ENCODE peak calls at places on chromosomes 3 and 15, in nine cellular contexts. One of them, this sample, is unnamed.

GRCh38 chr3:196941846-196942225 is 492 bp downstream of the NCBP2 start:
- DNase-seq in activated CD4-positive, alpha-beta memory T cell treated with anti-CD3 and anti-CD28 coated beads, Interleukin-2, amount 10 ng/mL, durations not matched to agents 7 days and 5 days: peak
- DNase-seq in sciatic nerve: peak
- DNase-seq in stimulated activated CD8-positive, alpha-beta memory T cell treated with anti-CD3 and anti-CD28 coated beads, Interleukin-12 subunit alpha, Interleukin-12 subunit beta, amount 100 ng/mL, for 1 hour: peak
- DNase-seq in fibroblast of pulmonary artery: peak
- DNase-seq in NCI-H774: peak
- DNase-seq in activated CD4-positive, alpha-beta T cell treated with anti-CD3 and anti-CD28 coated beads, Interleukin-2, amount 10 ng/mL, durations not matched to agents 7 days and 5 days: peak
- DNase-seq in amniotic stem cell: peak
- DNase-seq in dorsolateral prefrontal cortex: peak
- DNase-seq in this sample: peak

GRCh38 chr3:29683306-29683993 is 402.6 kb downstream of the RBMS3 start:
- DNase-seq in activated CD4-positive, alpha-beta memory T cell treated with anti-CD3 and anti-CD28 coated beads, Interleukin-2, amount 10 ng/mL, durations not matched to agents 7 days and 5 days: no peak
- DNase-seq in sciatic nerve: no peak
- DNase-seq in stimulated activated CD8-positive, alpha-beta memory T cell treated with anti-CD3 and anti-CD28 coated beads, Interleukin-12 subunit alpha, Interleukin-12 subunit beta, amount 100 ng/mL, for 1 hour: no peak
- DNase-seq in fibroblast of pulmonary artery: peak
- DNase-seq in NCI-H774: no peak
- DNase-seq in activated CD4-positive, alpha-beta T cell treated with anti-CD3 and anti-CD28 coated beads, Interleukin-2, amount 10 ng/mL, durations not matched to agents 7 days and 5 days: no peak
- DNase-seq in amniotic stem cell: no peak
- DNase-seq in dorsolateral prefrontal cortex: no peak
- DNase-seq in this sample: no peak

GRCh38 chr3:149964296-149964695 is 6.4 kb downstream of the PFN2 start:
- DNase-seq in activated CD4-positive, alpha-beta memory T cell treated with anti-CD3 and anti-CD28 coated beads, Interleukin-2, amount 10 ng/mL, durations not matched to agents 7 days and 5 days: no peak
- DNase-seq in sciatic nerve: no peak
- DNase-seq in stimulated activated CD8-positive, alpha-beta memory T cell treated with anti-CD3 and anti-CD28 coated beads, Interleukin-12 subunit alpha, Interleukin-12 subunit beta, amount 100 ng/mL, for 1 hour: no peak
- DNase-seq in fibroblast of pulmonary artery: peak
- DNase-seq in NCI-H774: no peak
- DNase-seq in activated CD4-positive, alpha-beta T cell treated with anti-CD3 and anti-CD28 coated beads, Interleukin-2, amount 10 ng/mL, durations not matched to agents 7 days and 5 days: no peak
- DNase-seq in amniotic stem cell: no peak
- DNase-seq in dorsolateral prefrontal cortex: peak
- DNase-seq in this sample: no peak

GRCh38 chr15:101045236-101045646 is 126.1 kb downstream of the LRRK1 start:
- DNase-seq in activated CD4-positive, alpha-beta memory T cell treated with anti-CD3 and anti-CD28 coated beads, Interleukin-2, amount 10 ng/mL, durations not matched to agents 7 days and 5 days: no peak
- DNase-seq in sciatic nerve: peak
- DNase-seq in stimulated activated CD8-positive, alpha-beta memory T cell treated with anti-CD3 and anti-CD28 coated beads, Interleukin-12 subunit alpha, Interleukin-12 subunit beta, amount 100 ng/mL, for 1 hour: no peak
- DNase-seq in fibroblast of pulmonary artery: peak
- DNase-seq in NCI-H774: no peak
- DNase-seq in activated CD4-positive, alpha-beta T cell treated with anti-CD3 and anti-CD28 coated beads, Interleukin-2, amount 10 ng/mL, durations not matched to agents 7 days and 5 days: no peak
- DNase-seq in amniotic stem cell: no peak
- DNase-seq in dorsolateral prefrontal cortex: no peak
- DNase-seq in this sample: no peak

GRCh38 chr3:173700336-173700735 is 302.8 kb downstream of the NLGN1 start:
- DNase-seq in activated CD4-positive, alpha-beta memory T cell treated with anti-CD3 and anti-CD28 coated beads, Interleukin-2, amount 10 ng/mL, durations not matched to agents 7 days and 5 days: no peak
- DNase-seq in sciatic nerve: no peak
- DNase-seq in stimulated activated CD8-positive, alpha-beta memory T cell treated with anti-CD3 and anti-CD28 coated beads, Interleukin-12 subunit alpha, Interleukin-12 subunit beta, amount 100 ng/mL, for 1 hour: no peak
- DNase-seq in fibroblast of pulmonary artery: no peak
- DNase-seq in NCI-H774: no peak
- DNase-seq in activated CD4-positive, alpha-beta T cell treated with anti-CD3 and anti-CD28 coated beads, Interleukin-2, amount 10 ng/mL, durations not matched to agents 7 days and 5 days: no peak
- DNase-seq in amniotic stem cell: no peak
- DNase-seq in dorsolateral prefrontal cortex: no peak
- DNase-seq in this sample: no peak

GRCh38 chr3:123758081-123758564 is 126.0 kb downstream of the MYLK start:
- DNase-seq in activated CD4-positive, alpha-beta memory T cell treated with anti-CD3 and anti-CD28 coated beads, Interleukin-2, amount 10 ng/mL, durations not matched to agents 7 days and 5 days: no peak
- DNase-seq in sciatic nerve: no peak
- DNase-seq in stimulated activated CD8-positive, alpha-beta memory T cell treated with anti-CD3 and anti-CD28 coated beads, Interleukin-12 subunit alpha, Interleukin-12 subunit beta, amount 100 ng/mL, for 1 hour: no peak
- DNase-seq in fibroblast of pulmonary artery: no peak
- DNase-seq in NCI-H774: no peak
- DNase-seq in activated CD4-positive, alpha-beta T cell treated with anti-CD3 and anti-CD28 coated beads, Interleukin-2, amount 10 ng/mL, durations not matched to agents 7 days and 5 days: no peak
- DNase-seq in amniotic stem cell: peak
- DNase-seq in dorsolateral prefrontal cortex: no peak
- DNase-seq in this sample: no peak

GRCh38 chr15:60320365-60320764 is 77.4 kb downstream of the ANXA2 start:
- DNase-seq in activated CD4-positive, alpha-beta memory T cell treated with anti-CD3 and anti-CD28 coated beads, Interleukin-2, amount 10 ng/mL, durations not matched to agents 7 days and 5 days: no peak
- DNase-seq in sciatic nerve: no peak
- DNase-seq in stimulated activated CD8-positive, alpha-beta memory T cell treated with anti-CD3 and anti-CD28 coated beads, Interleukin-12 subunit alpha, Interleukin-12 subunit beta, amount 100 ng/mL, for 1 hour: no peak
- DNase-seq in fibroblast of pulmonary artery: no peak
- DNase-seq in NCI-H774: no peak
- DNase-seq in activated CD4-positive, alpha-beta T cell treated with anti-CD3 and anti-CD28 coated beads, Interleukin-2, amount 10 ng/mL, durations not matched to agents 7 days and 5 days: no peak
- DNase-seq in amniotic stem cell: no peak
- DNase-seq in dorsolateral prefrontal cortex: no peak
- DNase-seq in this sample: no peak

GRCh38 chr15:41207687-41208448 is 22.7 kb downstream of the EXD1 start:
- DNase-seq in activated CD4-positive, alpha-beta memory T cell treated with anti-CD3 and anti-CD28 coated beads, Interleukin-2, amount 10 ng/mL, durations not matched to agents 7 days and 5 days: no peak
- DNase-seq in sciatic nerve: no peak
- DNase-seq in stimulated activated CD8-positive, alpha-beta memory T cell treated with anti-CD3 and anti-CD28 coated beads, Interleukin-12 subunit alpha, Interleukin-12 subunit beta, amount 100 ng/mL, for 1 hour: no peak
- DNase-seq in fibroblast of pulmonary artery: peak
- DNase-seq in NCI-H774: no peak
- DNase-seq in activated CD4-positive, alpha-beta T cell treated with anti-CD3 and anti-CD28 coated beads, Interleukin-2, amount 10 ng/mL, durations not matched to agents 7 days and 5 days: no peak
- DNase-seq in amniotic stem cell: no peak
- DNase-seq in dorsolateral prefrontal cortex: no peak
- DNase-seq in this sample: no peak

GRCh38 chr15:70765504-70766281 is 2.3 kb upstream of the UACA start:
- DNase-seq in activated CD4-positive, alpha-beta memory T cell treated with anti-CD3 and anti-CD28 coated beads, Interleukin-2, amount 10 ng/mL, durations not matched to agents 7 days and 5 days: no peak
- DNase-seq in sciatic nerve: no peak
- DNase-seq in stimulated activated CD8-positive, alpha-beta memory T cell treated with anti-CD3 and anti-CD28 coated beads, Interleukin-12 subunit alpha, Interleukin-12 subunit beta, amount 100 ng/mL, for 1 hour: no peak
- DNase-seq in fibroblast of pulmonary artery: no peak
- DNase-seq in NCI-H774: no peak
- DNase-seq in activated CD4-positive, alpha-beta T cell treated with anti-CD3 and anti-CD28 coated beads, Interleukin-2, amount 10 ng/mL, durations not matched to agents 7 days and 5 days: no peak
- DNase-seq in amniotic stem cell: no peak
- DNase-seq in dorsolateral prefrontal cortex: no peak
- DNase-seq in this sample: no peak

GRCh38 chr3:9500108-9501050 is 53.2 kb downstream of the LHFPL4 start:
- DNase-seq in activated CD4-positive, alpha-beta memory T cell treated with anti-CD3 and anti-CD28 coated beads, Interleukin-2, amount 10 ng/mL, durations not matched to agents 7 days and 5 days: peak
- DNase-seq in sciatic nerve: peak
- DNase-seq in stimulated activated CD8-positive, alpha-beta memory T cell treated with anti-CD3 and anti-CD28 coated beads, Interleukin-12 subunit alpha, Interleukin-12 subunit beta, amount 100 ng/mL, for 1 hour: peak
- DNase-seq in fibroblast of pulmonary artery: peak
- DNase-seq in NCI-H774: no peak
- DNase-seq in activated CD4-positive, alpha-beta T cell treated with anti-CD3 and anti-CD28 coated beads, Interleukin-2, amount 10 ng/mL, durations not matched to agents 7 days and 5 days: peak
- DNase-seq in amniotic stem cell: no peak
- DNase-seq in dorsolateral prefrontal cortex: peak
- DNase-seq in this sample: no peak

GRCh38 chr15:83670628-83671027 is 16.7 kb downstream of the ADAMTSL3 start:
- DNase-seq in activated CD4-positive, alpha-beta memory T cell treated with anti-CD3 and anti-CD28 coated beads, Interleukin-2, amount 10 ng/mL, durations not matched to agents 7 days and 5 days: no peak
- DNase-seq in sciatic nerve: no peak
- DNase-seq in stimulated activated CD8-positive, alpha-beta memory T cell treated with anti-CD3 and anti-CD28 coated beads, Interleukin-12 subunit alpha, Interleukin-12 subunit beta, amount 100 ng/mL, for 1 hour: no peak
- DNase-seq in fibroblast of pulmonary artery: no peak
- DNase-seq in NCI-H774: no peak
- DNase-seq in activated CD4-positive, alpha-beta T cell treated with anti-CD3 and anti-CD28 coated beads, Interleukin-2, amount 10 ng/mL, durations not matched to agents 7 days and 5 days: no peak
- DNase-seq in amniotic stem cell: no peak
- DNase-seq in dorsolateral prefrontal cortex: no peak
- DNase-seq in this sample: no peak

GRCh38 chr3:115627180-115628074 is 4.1 kb downstream of the GAP43 start:
- DNase-seq in activated CD4-positive, alpha-beta memory T cell treated with anti-CD3 and anti-CD28 coated beads, Interleukin-2, amount 10 ng/mL, durations not matched to agents 7 days and 5 days: no peak
- DNase-seq in sciatic nerve: no peak
- DNase-seq in stimulated activated CD8-positive, alpha-beta memory T cell treated with anti-CD3 and anti-CD28 coated beads, Interleukin-12 subunit alpha, Interleukin-12 subunit beta, amount 100 ng/mL, for 1 hour: no peak
- DNase-seq in fibroblast of pulmonary artery: no peak
- DNase-seq in NCI-H774: no peak
- DNase-seq in activated CD4-positive, alpha-beta T cell treated with anti-CD3 and anti-CD28 coated beads, Interleukin-2, amount 10 ng/mL, durations not matched to agents 7 days and 5 days: no peak
- DNase-seq in amniotic stem cell: no peak
- DNase-seq in dorsolateral prefrontal cortex: no peak
- DNase-seq in this sample: no peak

GRCh38 chr15:86038491-86038890 is 41.2 kb upstream of the AGBL1 start:
- DNase-seq in activated CD4-positive, alpha-beta memory T cell treated with anti-CD3 and anti-CD28 coated beads, Interleukin-2, amount 10 ng/mL, durations not matched to agents 7 days and 5 days: no peak
- DNase-seq in sciatic nerve: no peak
- DNase-seq in stimulated activated CD8-positive, alpha-beta memory T cell treated with anti-CD3 and anti-CD28 coated beads, Interleukin-12 subunit alpha, Interleukin-12 subunit beta, amount 100 ng/mL, for 1 hour: no peak
- DNase-seq in fibroblast of pulmonary artery: no peak
- DNase-seq in NCI-H774: no peak
- DNase-seq in activated CD4-positive, alpha-beta T cell treated with anti-CD3 and anti-CD28 coated beads, Interleukin-2, amount 10 ng/mL, durations not matched to agents 7 days and 5 days: no peak
- DNase-seq in amniotic stem cell: no peak
- DNase-seq in dorsolateral prefrontal cortex: no peak
- DNase-seq in this sample: no peak